ENCODE peak calls at places on chromosome 22, in six cellular contexts. Y is HCT116, T is upper lobe of left lung, O is transverse colon, Q is GM12892, S is suprapubic skin. E is an unnamed sample.

GRCh38 chr22:45818130-45819085 is 146.8 kb downstream of the ATXN10 start:
- DNase-seq in Y (no peak), T (peak), O (no peak), Q (no peak), S (no peak), E (peak)

GRCh38 chr22:26606611-26607010 is 11.2 kb downstream of the CRYBB1 start:
- DNase-seq in Y (no peak), T (no peak), O (no peak), Q (no peak), S (no peak), E (no peak)

GRCh38 chr22:26053737-26054316 is 115.4 kb upstream of the SEZ6L start:
- DNase-seq in Y (no peak), T (no peak), O (no peak), Q (no peak), S (no peak), E (no peak)

GRCh38 chr22:45077286-45077685 is 67.5 kb upstream of the PHF21B start:
- DNase-seq in Y (no peak), T (no peak), O (no peak), Q (no peak), S (no peak), E (no peak)

GRCh38 chr22:22840778-22841177 is 46.8 kb upstream of the IGLL5 start:
- DNase-seq in Y (no peak), T (no peak), O (no peak), Q (no peak), S (no peak), E (no peak)

GRCh38 chr22:27370281-27370680 is 431.3 kb downstream of the MN1 start:
- DNase-seq in Y (no peak), T (no peak), O (no peak), Q (no peak), S (no peak), E (no peak)

GRCh38 chr22:48737461-48738203 is 1090.0 kb downstream of the BRD1 start:
- DNase-seq in Y (no peak), T (no peak), O (no peak), Q (no peak), S (peak), E (no peak)

GRCh38 chr22:45493286-45493771 is 9.4 kb upstream of the FBLN1 start:
- DNase-seq in Y (no peak), T (no peak), O (no peak), Q (no peak), S (no peak), E (no peak)

GRCh38 chr22:27799334-27800249 is 2.0 kb downstream of the MN1 start:
- DNase-seq in Y (no peak), T (no peak), O (no peak), Q (no peak), S (no peak), E (no peak)

GRCh38 chr22:46617250-46618103 is 2.7 kb upstream of the GRAMD4 start:
- DNase-seq in Y (no peak), T (no peak), O (peak), Q (no peak), S (no peak), E (no peak)

GRCh38 chr22:50299724-50300619 is 7.5 kb downstream of the PLXNB2 start:
- DNase-seq in Y (no peak), T (no peak), O (peak), Q (no peak), S (no peak), E (no peak)

GRCh38 chr22:47124946-47125345 is 362.5 kb downstream of the TBC1D22A start:
- DNase-seq in Y (no peak), T (no peak), O (no peak), Q (no peak), S (no peak), E (no peak)

GRCh38 chr22:26707581-26707980 is 50.2 kb downstream of the MIAT start:
- DNase-seq in Y (no peak), T (no peak), O (no peak), Q (no peak), S (no peak), E (no peak)

GRCh38 chr22:49392247-49392646 is 435.4 kb downstream of the BRD1 start:
- DNase-seq in Y (no peak), T (no peak), O (no peak), Q (no peak), S (no peak), E (no peak)

GRCh38 chr22:23781533-23781932 is 5.2 kb upstream of the SMARCB1 start:
- DNase-seq in Y (no peak), T (no peak), O (no peak), Q (no peak), S (no peak), E (no peak)

GRCh38 chr22:35327690-35328471 is 28.2 kb downstream of the TOM1 start:
- DNase-seq in Y (no peak), T (no peak), O (no peak), Q (no peak), S (no peak), E (no peak)

DNA sequence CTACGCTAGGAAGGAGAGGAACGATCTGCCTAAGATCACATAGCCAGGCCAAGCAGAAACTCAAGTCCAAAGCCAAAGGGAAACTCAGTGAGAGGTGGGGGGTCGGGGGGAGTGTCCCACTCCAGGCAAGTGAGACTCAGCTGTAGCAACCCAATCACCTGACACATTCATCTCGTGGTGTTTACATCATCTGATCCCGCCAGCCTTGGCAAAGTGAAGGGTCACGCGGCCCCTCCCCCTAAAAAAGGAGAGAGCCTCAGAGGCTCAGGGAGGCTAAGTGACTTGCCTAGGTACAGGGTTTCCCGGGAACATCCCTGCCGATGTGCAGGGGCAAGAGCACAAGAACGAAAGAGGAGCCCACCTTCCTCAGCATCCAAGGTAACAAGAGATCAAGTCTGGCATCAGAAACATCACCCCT is 21.5 kb downstream of the MYH9 start:
- DNase-seq in Y (no peak), T (no peak), O (no peak), Q (no peak), S (no peak), E (no peak)
- TF ChIP-seq POLR2AphosphoS5 in Y (no peak), T (peak), O (no peak), Q (no peak), S (no peak), E (peak)

GRCh38 chr22:42376721-42377177 is 55.5 kb downstream of the NFAM1 start:
- DNase-seq in Y (no peak), T (peak), O (peak), Q (no peak), S (peak), E (no peak)
- TF ChIP-seq POLR2AphosphoS5 in Y (no peak), T (peak), O (no peak), Q (no peak), S (peak), E (no peak)

DNA sequence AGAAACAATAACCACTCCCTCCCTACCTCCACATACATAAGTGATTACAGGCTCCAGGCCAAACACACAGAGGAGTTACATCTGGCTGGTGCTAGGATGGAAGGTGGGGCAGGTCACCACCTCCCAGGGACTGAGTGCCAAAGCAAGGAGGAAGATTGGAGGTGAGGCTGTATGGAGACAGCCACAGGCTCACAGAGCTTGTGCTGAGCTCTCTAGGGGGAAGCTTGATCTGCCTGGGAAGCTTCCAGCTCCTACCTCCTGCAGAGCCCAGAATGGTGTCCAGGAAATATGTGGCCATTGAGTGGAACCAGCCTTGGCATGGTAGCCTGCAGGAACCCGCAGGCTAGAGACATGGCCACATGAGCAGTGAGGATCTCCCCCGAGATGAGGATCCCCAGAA is 3.6 kb upstream of the MED15 start:
- DNase-seq in Y (no peak), T (no peak), O (peak), Q (no peak), S (no peak), E (no peak)
- TF ChIP-seq POLR2AphosphoS5 in Y (no peak), T (no peak), O (peak), Q (no peak), S (no peak), E (no peak)

DNA sequence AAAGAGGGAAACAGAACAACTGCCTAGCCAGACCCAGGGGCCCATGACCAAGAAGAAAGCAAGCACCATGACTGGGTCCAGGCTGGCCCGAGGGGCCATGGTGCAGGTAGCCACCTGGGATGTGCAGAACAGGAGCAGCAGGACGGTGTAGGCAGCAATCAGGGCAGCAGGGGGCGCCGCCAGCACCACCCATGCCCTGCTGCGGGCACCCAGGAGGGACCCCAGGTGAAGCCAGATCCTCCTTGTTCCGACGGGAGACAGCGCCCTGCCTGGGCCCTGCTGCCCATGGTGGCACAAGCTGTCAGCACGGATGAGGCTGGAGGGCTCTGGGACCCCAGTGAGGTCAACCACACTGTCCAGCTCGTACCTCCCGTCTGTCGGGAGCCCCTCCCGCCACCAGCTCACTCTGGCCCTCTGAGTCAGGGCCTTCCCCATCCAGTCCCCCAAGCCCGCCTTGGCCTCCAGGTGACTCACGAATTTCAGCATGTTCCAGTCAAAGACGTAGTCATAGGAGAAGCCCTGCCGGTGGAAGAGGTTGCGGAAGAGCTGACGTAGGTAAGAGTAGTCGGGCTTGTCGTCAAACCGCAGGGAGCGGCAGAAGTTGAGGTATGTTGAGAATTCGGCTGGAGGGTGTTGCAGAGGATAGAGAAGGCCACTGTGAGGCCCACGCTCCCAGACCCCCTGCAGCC is 18.8 kb downstream of the CSNK1E start:
- DNase-seq in Y (peak), T (no peak), O (no peak), Q (no peak), S (no peak), E (no peak)
- TF ChIP-seq POLR2AphosphoS5 in Y (peak), T (no peak), O (no peak), Q (no peak), S (no peak), E (no peak)

GRCh38 chr22:37018815-37019308 is 385 bp downstream of the TST start:
- DNase-seq in Y (no peak), T (peak), O (peak), Q (no peak), S (no peak), E (peak)
- TF ChIP-seq POLR2AphosphoS5 in Y (no peak), T (no peak), O (peak), Q (no peak), S (no peak), E (peak)

DNA sequence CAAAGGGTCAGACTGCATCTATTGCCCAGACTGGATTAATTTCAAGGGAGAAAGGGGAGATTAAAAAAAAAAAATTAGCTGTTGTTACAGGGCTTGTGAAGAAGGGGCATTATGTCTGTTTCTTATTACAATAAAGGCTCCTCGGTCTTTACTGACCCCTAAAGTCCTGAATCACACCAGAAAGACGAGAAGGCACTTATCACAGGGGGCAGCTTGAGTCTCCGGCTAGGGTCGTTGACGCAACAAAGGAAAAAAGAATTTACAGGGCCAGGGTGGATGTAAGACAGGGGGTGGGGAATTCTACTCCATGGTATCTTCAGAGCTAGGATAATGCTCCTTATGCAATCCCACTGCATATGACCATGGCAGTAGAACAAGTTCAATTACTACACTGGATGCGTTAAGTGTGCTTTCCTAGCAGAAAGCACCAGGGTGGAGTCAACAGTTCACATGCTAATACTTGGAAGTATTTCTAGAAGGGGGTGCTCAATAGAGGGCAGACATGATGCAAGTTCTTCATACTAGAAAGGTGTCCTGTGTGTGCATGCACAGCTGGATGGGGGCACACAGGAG is 16.5 kb downstream of the DDX17 start:
- DNase-seq in Y (no peak), T (no peak), O (no peak), Q (no peak), S (no peak), E (no peak)
- TF ChIP-seq POLR2AphosphoS5 in Y (peak), T (no peak), O (peak), Q (peak), S (no peak), E (no peak)

GRCh38 chr22:37190262-37190780 is 2.3 kb upstream of the C1QTNF6 start:
- DNase-seq in Y (no peak), T (no peak), O (no peak), Q (no peak), S (no peak), E (no peak)

GRCh38 chr22:37186997-37187522 is 987 bp downstream of the C1QTNF6 start:
- DNase-seq in Y (no peak), T (no peak), O (no peak), Q (no peak), S (no peak), E (no peak)

GRCh38 chr22:37187552-37187890 is 526 bp downstream of the C1QTNF6 start:
- DNase-seq in Y (no peak), T (no peak), O (peak), Q (no peak), S (no peak), E (no peak)

GRCh38 chr22:37187891-37188761 is at the start of gene C1QTNF6:
- DNase-seq in Y (no peak), T (no peak), O (no peak), Q (no peak), S (no peak), E (no peak)

GRCh38 chr22:37189011-37189466 is 992 bp upstream of the C1QTNF6 start:
- DNase-seq in Y (peak), T (no peak), O (no peak), Q (no peak), S (no peak), E (no peak)
- TF ChIP-seq POLR2AphosphoS5 in Y (peak), T (peak), O (no peak), Q (no peak), S (no peak), E (peak)

GRCh38 chr22:31056986-31057599 is 24.0 kb upstream of the SMTN start:
- DNase-seq in Y (no peak), T (no peak), O (no peak), Q (no peak), S (no peak), E (no peak)

GRCh38 chr22:31049815-31050420 is 31.2 kb upstream of the SMTN start:
- DNase-seq in Y (no peak), T (no peak), O (no peak), Q (no peak), S (no peak), E (no peak)

GRCh38 chr22:31055322-31056159 is 25.6 kb upstream of the SMTN start:
- DNase-seq in Y (no peak), T (peak), O (peak), Q (no peak), S (peak), E (peak)
- TF ChIP-seq POLR2AphosphoS5 in Y (no peak), T (peak), O (peak), Q (no peak), S (peak), E (peak)

GRCh38 chr22:30667092-30667485 is 586 bp downstream of the DUSP18 start:
- DNase-seq in Y (peak), T (no peak), O (peak), Q (no peak), S (no peak), E (no peak)

GRCh38 chr22:30665786-30666185 is 1.9 kb downstream of the DUSP18 start:
- DNase-seq in Y (no peak), T (no peak), O (peak), Q (no peak), S (no peak), E (no peak)

GRCh38 chr22:30668306-30668655 is 606 bp upstream of the DUSP18 start:
- DNase-seq in Y (peak), T (no peak), O (no peak), Q (no peak), S (no peak), E (no peak)

GRCh38 chr22:30665266-30665665 is 2.4 kb downstream of the DUSP18 start:
- DNase-seq in Y (no peak), T (no peak), O (peak), Q (no peak), S (no peak), E (no peak)

DNA sequence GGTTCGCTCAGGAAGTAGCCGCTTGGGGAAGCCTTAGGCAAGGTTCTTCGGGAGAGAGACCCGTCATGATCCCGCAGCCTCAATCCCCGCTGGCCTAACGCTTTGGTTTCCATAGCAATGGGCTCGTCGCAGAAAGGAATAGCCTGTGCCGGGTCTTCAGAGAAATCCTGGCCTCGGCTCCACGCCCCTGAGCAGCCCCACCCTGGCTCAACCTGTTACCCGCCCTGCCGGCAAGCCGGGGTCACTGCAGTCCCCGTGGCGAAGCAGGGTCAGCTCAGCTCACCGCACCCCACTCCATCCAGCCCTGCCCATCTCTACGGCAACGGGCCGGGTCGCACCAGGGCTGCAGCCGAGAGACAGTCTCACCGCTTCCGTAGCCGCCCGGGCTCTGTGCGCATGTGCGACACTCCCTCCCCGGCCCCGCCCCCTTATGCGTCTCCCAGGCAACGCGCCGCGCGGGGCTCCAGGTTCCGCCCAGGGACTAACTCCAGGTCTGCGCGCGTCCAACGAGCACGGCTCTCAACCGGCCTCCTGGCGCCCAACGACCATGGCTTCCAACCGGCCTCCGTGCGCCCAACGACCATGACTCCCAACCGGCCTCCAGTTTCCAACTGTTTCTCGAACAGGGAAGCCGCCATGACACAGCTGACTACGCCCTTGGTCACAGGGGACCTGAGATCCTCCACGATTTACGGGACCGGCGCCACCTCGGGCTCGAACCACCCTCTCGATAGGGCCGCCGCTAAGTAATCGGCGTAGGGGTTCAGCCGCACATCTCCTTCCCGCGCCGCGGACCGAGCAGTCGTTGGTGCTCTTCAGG is at the start of gene DUSP18:
- DNase-seq in Y (peak), T (peak), O (peak), Q (peak), S (peak), E (peak)
- TF ChIP-seq POLR2AphosphoS5 in Y (peak), T (peak), O (peak), Q (no peak), S (no peak), E (peak)

GRCh38 chr22:42649261-42650056 is at the start of gene CYB5R3:
- DNase-seq in Y (peak), T (peak), O (peak), Q (peak), S (no peak), E (peak)
- TF ChIP-seq POLR2AphosphoS5 in Y (peak), T (no peak), O (no peak), Q (no peak), S (peak), E (peak)